ENCODE peak calls at places on chromosomes 1 and 21, in ten cellular contexts. T is effector CD4-positive, alpha-beta T cell; W is HEK293T; H is stimulated activated CD4-positive, alpha-beta T cell treated with anti-CD3 and anti-CD28 coated beads, Interleukin-2, amount 100 ng/mL, for 24 hours; K is activated T-cell treated with anti-CD3 and anti-CD28 coated beads, Interleukin-2, amount 50 U/mL, for 72 hours; Z is effector memory CD8-positive, alpha-beta T cell; A is HS-5; N is body of pancreas; D is activated naive CD4-positive, alpha-beta T cell; P is T-cell. U is an unnamed sample.
A peak's percentile ranks its signal among the peaks of the same experiment; 100 is the strongest.

GRCh38 chr1:231971397-231972233 is 345.0 kb downstream of the DISC1 start:
- DNase-seq in H (no peak), W (no peak), Z (no peak), N (no peak), P (no peak), D (no peak), K (no peak), T (no peak), A (no peak), U (no peak)

GRCh38 chr1:87435484-87435883 is 106.8 kb downstream of the LMO4 start:
- DNase-seq in D (no peak), A (no peak), T (no peak), W (no peak), N (no peak), K (peak; percentile 17), H (no peak), Z (no peak), P (no peak), U (peak; percentile 9)

GRCh38 chr1:218365600-218365999 is 20.5 kb downstream of the TGFB2 start:
- DNase-seq in T (no peak), P (no peak), K (no peak), H (no peak), A (no peak), Z (no peak), W (no peak), D (no peak), N (no peak), U (no peak)

GRCh38 chr1:33098371-33098770 is 17.4 kb downstream of the AZIN2 start:
- DNase-seq in D (no peak), A (no peak), K (no peak), P (no peak), W (no peak), N (no peak), Z (no peak), T (no peak), H (no peak), U (no peak)

GRCh38 chr1:30898031-30898815 is 10.3 kb downstream of the SDC3 start:
- DNase-seq in T (no peak), H (no peak), A (no peak), N (no peak), K (no peak), P (no peak), W (no peak), Z (no peak), D (no peak), U (no peak)

GRCh38 chr1:61184035-61184713 is 101.8 kb downstream of the NFIA start:
- DNase-seq in Z (no peak), P (no peak), W (peak; percentile 37), H (no peak), K (no peak), N (peak; percentile 97), D (no peak), A (no peak), T (no peak), U (no peak)

GRCh38 chr21:15066231-15066577 is 1.4 kb upstream of the NRIP1 start:
- DNase-seq in W (no peak), A (no peak), K (no peak), T (no peak), P (no peak), N (no peak), H (no peak), D (no peak), Z (no peak), U (no peak)

GRCh38 chr1:205849619-205850355 is at the start of gene PM20D1:
- DNase-seq in H (peak; percentile 77), T (peak; percentile 55), A (no peak), W (peak; percentile 83), P (peak; percentile 82), N (peak; percentile 93), Z (peak; percentile 89), K (peak; percentile 93), D (peak; percentile 12), U (peak; percentile 92)

GRCh38 chr1:107877749-107878148 is 87.2 kb downstream of the VAV3 start:
- DNase-seq in A (no peak), D (no peak), T (no peak), W (no peak), N (peak; percentile 3), Z (no peak), K (no peak), H (no peak), P (no peak), U (no peak)

GRCh38 chr1:161743231-161743630 is 6.4 kb upstream of the DUSP12 start:
- DNase-seq in Z (no peak), P (no peak), A (no peak), W (no peak), T (no peak), D (no peak), K (no peak), N (no peak), H (no peak), U (no peak)

GRCh38 chr1:82223091-82223490 is 422.4 kb downstream of the ADGRL2 start:
- DNase-seq in P (no peak), D (no peak), Z (no peak), W (no peak), K (no peak), N (no peak), H (no peak), T (no peak), A (no peak), U (no peak)

GRCh38 chr1:35558374-35559316 is 1.0 kb downstream of the NCDN start:
- DNase-seq in H (no peak), N (no peak), A (no peak), T (no peak), W (no peak), P (no peak), D (no peak), K (no peak), Z (peak; percentile 27), U (no peak)

GRCh38 chr1:56806804-56807203 is 12.4 kb downstream of the FYB2 start:
- DNase-seq in H (no peak), P (no peak), W (no peak), T (no peak), D (no peak), N (no peak), Z (no peak), K (no peak), A (no peak), U (no peak)

GRCh38 chr1:29686012-29686930 is 449.9 kb downstream of the PTPRU start:
- DNase-seq in K (no peak), P (no peak), W (no peak), T (no peak), A (no peak), H (no peak), Z (no peak), D (no peak), N (no peak), U (no peak)

GRCh38 chr1:154913242-154913641 is 23.3 kb downstream of the PMVK start:
- DNase-seq in H (no peak), W (no peak), P (no peak), T (no peak), K (no peak), Z (no peak), D (no peak), N (no peak), A (no peak), U (no peak)

GRCh38 chr1:212430955-212431394 is 1.7 kb upstream of the NENF start:
- DNase-seq in H (no peak), T (no peak), P (no peak), N (no peak), A (no peak), Z (no peak), K (no peak), W (no peak), D (no peak), U (no peak)

GRCh38 chr1:32400876-32401631 is 6.8 kb upstream of the BSDC1 start:
- DNase-seq in N (peak; percentile 86), T (peak; percentile 44), K (peak; percentile 61), P (peak; percentile 17), Z (peak; percentile 34), A (peak; percentile 45), W (peak; percentile 96), H (peak; percentile 69), D (peak; percentile 5), U (peak; percentile 55)

GRCh38 chr21:46498335-46499050 is 39.8 kb downstream of the DIP2A start:
- DNase-seq in Z (no peak), N (no peak), K (no peak), W (no peak), A (no peak), T (no peak), D (no peak), P (no peak), H (no peak), U (no peak)

GRCh38 chr1:35288761-35289160 is 20.3 kb downstream of the ZMYM4 start:
- DNase-seq in P (no peak), A (no peak), W (no peak), D (no peak), K (no peak), T (no peak), H (no peak), N (no peak), Z (no peak), U (no peak)

GRCh38 chr1:70675737-70676156 is 264.7 kb downstream of the CTH start:
- DNase-seq in D (no peak), N (no peak), W (no peak), P (no peak), H (no peak), A (no peak), Z (no peak), T (no peak), K (no peak), U (no peak)

GRCh38 chr1:10866314-10867091 is 70.1 kb upstream of the CASZ1 start:
- DNase-seq in A (no peak), N (no peak), D (no peak), T (no peak), P (peak; percentile 5), K (peak; percentile 20), Z (peak; percentile 8), W (no peak), H (peak; percentile 27), U (no peak)

GRCh38 chr1:103492003-103492665 is 33.4 kb upstream of the RNPC3 start:
- DNase-seq in D (no peak), P (no peak), N (no peak), H (no peak), Z (no peak), W (no peak), A (no peak), T (no peak), K (no peak), U (no peak)

GRCh38 chr1:107683198-107683657 is 281.8 kb downstream of the VAV3 start:
- DNase-seq in N (peak; percentile 24), W (peak; percentile 37), T (no peak), D (no peak), H (no peak), K (no peak), A (no peak), P (no peak), Z (no peak), U (no peak)

GRCh38 chr1:177571485-177572076 is 398.3 kb downstream of the SEC16B start:
- DNase-seq in K (no peak), Z (no peak), W (no peak), H (no peak), A (no peak), P (no peak), T (no peak), D (no peak), N (peak; percentile 48), U (no peak)

GRCh38 chr1:148158594-148158993 is 6.5 kb upstream of the NBPF11 start:
- DNase-seq in T (no peak), D (no peak), N (no peak), H (no peak), A (no peak), W (no peak), Z (no peak), K (no peak), P (no peak), U (no peak)

GRCh38 chr1:218351617-218352438 is 6.7 kb downstream of the TGFB2 start:
- DNase-seq in K (peak; percentile 36), P (no peak), H (peak; percentile 30), Z (peak; percentile 12), N (no peak), T (no peak), W (no peak), A (no peak), D (no peak), U (peak; percentile 10)

U was measured in activated CD4-positive, alpha-beta T cell treated with anti-CD3 and anti-CD28 coated beads, Interleukin-2, amount 10 ng/mL, durations not matched to agents 7 days and 5 days.